ENCODE peak calls at places on chromosome 19, in ten cellular contexts. A is upper lobe of right lung; S is stimulated activated CD4-positive, alpha-beta T cell treated with anti-CD3 and anti-CD28 coated beads, TNF-alpha, amount 100 ng/mL, for 48 hours; D is amygdala; C is BJ; F is left ventricle myocardium superior; U is stimulated activated CD8-positive, alpha-beta memory T cell treated with anti-CD3 and anti-CD28 coated beads, Interleukin-7, amount 100 ng/mL, for 4 hours; B is IMR-90; L is occipital lobe; K is EL. I is an unnamed sample.

GRCh38 chr19:1408300-1409203 is 1.2 kb downstream of the DAZAP1 start:
- DNase-seq in C (no peak), K (peak; percentile 53), B (peak; percentile 50), D (no peak), U (peak; percentile 57), A (peak; percentile 84), L (no peak), S (no peak), F (peak; percentile 77), I (no peak)

GRCh38 chr19:51735759-51736449 is 12.1 kb upstream of the HAS1 start:
- DNase-seq in K (peak; percentile 83), S (no peak), L (no peak), D (no peak), A (peak; percentile 82), U (no peak), C (no peak), F (peak; percentile 52), B (peak; percentile 3), I (no peak)

GRCh38 chr19:41994521-41994971 is 516 bp upstream of the ATP1A3 start:
- DNase-seq in U (peak; percentile 46), B (no peak), D (no peak), K (no peak), C (no peak), F (no peak), A (no peak), S (no peak), L (peak; percentile 49), I (no peak)

GRCh38 chr19:1851581-1852293 is 3.5 kb upstream of the REXO1 start:
- DNase-seq in A (no peak), F (peak; percentile 39), K (no peak), D (no peak), C (no peak), U (peak; percentile 78), S (no peak), L (no peak), B (no peak), I (no peak)

GRCh38 chr19:46350758-46351159 is 3.9 kb downstream of the PPP5C start:
- DNase-seq in L (no peak), B (no peak), F (no peak), S (no peak), D (no peak), C (no peak), K (no peak), A (peak; percentile 60), U (peak; percentile 17), I (no peak)

GRCh38 chr19:33368074-33368864 is 5.2 kb upstream of the CEBPG start:
- DNase-seq in B (peak; percentile 65), F (no peak), A (no peak), K (peak; percentile 63), C (no peak), D (no peak), L (no peak), S (no peak), U (no peak), I (no peak)

GRCh38 chr19:34136127-34136526 is 36.2 kb upstream of the LSM14A start:
- DNase-seq in C (no peak), K (no peak), D (no peak), U (no peak), F (no peak), A (no peak), L (no peak), B (no peak), S (no peak), I (no peak)

GRCh38 chr19:48715681-48716171 is 3.8 kb downstream of the MAMSTR start:
- DNase-seq in D (no peak), F (peak; percentile 54), C (peak; percentile 14), K (peak; percentile 40), S (no peak), B (no peak), A (no peak), U (no peak), L (no peak), I (no peak)

GRCh38 chr19:47819841-47820244 is 1.9 kb upstream of the CRX start:
- DNase-seq in D (no peak), U (no peak), A (no peak), B (no peak), C (no peak), L (no peak), F (no peak), S (no peak), K (no peak), I (no peak)

GRCh38 chr19:19464339-19465098 is 50.8 kb downstream of the TSSK6 start:
- DNase-seq in F (peak; percentile 16), D (no peak), C (no peak), B (peak; percentile 73), S (no peak), K (no peak), A (no peak), U (no peak), L (no peak), I (no peak)

GRCh38 chr19:2032296-2032941 is 16.9 kb upstream of the BTBD2 start:
- DNase-seq in F (peak; percentile 96), S (no peak), K (peak; percentile 89), L (peak; percentile 95), U (no peak), A (peak; percentile 99), D (peak; percentile 86), B (peak; percentile 65), C (peak; percentile 35), I (peak; percentile 98)

GRCh38 chr19:8396563-8397203 is 6.5 kb downstream of the RAB11B start:
- DNase-seq in L (peak; percentile 36), U (peak; percentile 48), A (peak; percentile 85), K (peak; percentile 53), B (peak; percentile 39), S (peak; percentile 57), C (no peak), D (no peak), F (peak; percentile 80), I (no peak)

GRCh38 chr19:46913852-46914430 is 53.1 kb downstream of the ARHGAP35 start:
- DNase-seq in L (no peak), A (no peak), U (no peak), S (no peak), C (no peak), B (peak; percentile 49), D (no peak), F (no peak), K (peak; percentile 60), I (no peak)

GRCh38 chr19:15243236-15243957 is 11.1 kb upstream of the EPHX3 start:
- DNase-seq in K (no peak), A (no peak), D (no peak), F (no peak), C (no peak), B (no peak), S (no peak), L (no peak), U (no peak), I (no peak)